ENCODE peak calls at places on chromosomes 1 and 21, in six cellular contexts. J, A, G, U, W and E are unnamed samples. For H3K4me1, the result is how much of the 10 kb centered on the place peaks cover.

GRCh38 chr1:182739545-182739944 is 50.0 kb upstream of the NPL start:
- DNase-seq in W (peak), U (no peak), J (peak), G (no peak), A (no peak), E (peak)

GRCh38 chr1:42888013-42888633 is 41.7 kb downstream of the ZNF691 start:
- DNase-seq in W (no peak), J (peak), U (no peak), G (no peak), A (no peak), E (no peak)

GRCh38 chr1:98898901-98899300 is 105.8 kb downstream of the PLPPR5 start:
- DNase-seq in W (no peak), G (no peak), A (no peak), U (no peak), J (no peak), E (no peak)

GRCh38 chr21:38944903-38945302 is 139.2 kb downstream of the ETS2 start:
- DNase-seq in A (no peak), J (peak), U (no peak), W (no peak), G (no peak), E (no peak)

GRCh38 chr1:160078392-160079195 is 2.7 kb upstream of the KCNJ9 start:
- DNase-seq in A (no peak), U (peak), J (peak), G (no peak), W (peak), E (peak)

GRCh38 chr21:28588997-28589396 is 403.7 kb downstream of the LTN1 start:
- DNase-seq in J (no peak), W (no peak), A (no peak), U (no peak), G (no peak), E (no peak)

GRCh38 chr1:31013187-31013864 is 52.2 kb downstream of the PUM1 start:
- DNase-seq in J (no peak), W (no peak), U (no peak), G (no peak), A (no peak), E (no peak)

GRCh38 chr1:197170538-197170937 is 24.1 kb upstream of the ASPM start:
- DNase-seq in W (no peak), A (no peak), J (no peak), G (no peak), U (no peak), E (no peak)

GRCh38 chr1:153540394-153541361 is at the start of gene S100A5:
- DNase-seq in W (no peak), A (peak), G (peak), U (no peak), J (no peak), E (peak)

GRCh38 chr1:61182049-61182448 is 99.7 kb downstream of the NFIA start:
- DNase-seq in W (peak), A (no peak), J (no peak), U (no peak), G (no peak), E (peak)

GRCh38 chr1:221286399-221286798 is 407.2 kb downstream of the HLX start:
- DNase-seq in A (no peak), G (no peak), J (no peak), U (no peak), W (no peak), E (no peak)

GRCh38 chr1:67880056-67880601 is 46.9 kb upstream of the GNG12 start:
- DNase-seq in W (peak), U (no peak), A (no peak), J (no peak), G (peak), E (no peak)

GRCh38 chr1:45929257-45929687 is 125.9 kb downstream of the MAST2 start:
- DNase-seq in U (peak), A (no peak), G (peak), J (peak), W (peak), E (peak)

GRCh38 chr1:225412803-225413338 is 15.0 kb downstream of the LBR start:
- DNase-seq in J (no peak), U (no peak), W (no peak), A (no peak), G (no peak), E (no peak)

GRCh38 chr1:94852758-94853157 is 32.6 kb downstream of the SLC44A3 start:
- DNase-seq in U (no peak), A (no peak), J (no peak), G (no peak), W (no peak), E (no peak)

GRCh38 chr1:19046972-19047371 is 90.5 kb upstream of the IFFO2 start:
- DNase-seq in J (no peak), A (no peak), G (no peak), W (no peak), U (no peak), E (no peak)

GRCh38 chr1:207913951-207914350 is 3.0 kb upstream of the CD34 start:
- DNase-seq in A (no peak), G (no peak), J (no peak), W (peak), U (no peak), E (no peak)
- H3K4me1 ChIP-seq in A (under half), G (under half), J (under half), W (under half), U (under half), E (under half)

GRCh38 chr1:21938791-21939538 is 1.9 kb upstream of the HSPG2 start:
- DNase-seq in J (no peak), W (no peak), U (no peak), G (no peak), A (peak), E (peak)

GRCh38 chr1:21941370-21941769 is 4.3 kb upstream of the HSPG2 start:
- DNase-seq in A (no peak), G (no peak), W (no peak), J (no peak), U (no peak), E (no peak)

GRCh38 chr1:21939650-21940374 is 2.7 kb upstream of the HSPG2 start:
- DNase-seq in G (peak), W (peak), U (peak), J (no peak), A (peak), E (peak)

GRCh38 chr1:21942464-21942863 is 5.4 kb upstream of the HSPG2 start:
- DNase-seq in A (no peak), W (no peak), G (no peak), U (no peak), J (no peak), E (no peak)

GRCh38 chr1:21940492-21940891 is 3.4 kb upstream of the HSPG2 start:
- DNase-seq in J (no peak), A (no peak), W (no peak), G (no peak), U (no peak), E (no peak)
- H3K4me1 ChIP-seq in J (under half), A (under half), W (under half), G (under half), U (half or more), E (half or more)

GRCh38 chr21:42231761-42232160 is 12.8 kb downstream of the ABCG1 start:
- DNase-seq in J (no peak), G (no peak), A (peak), U (no peak), W (no peak), E (no peak)
- H3K4me1 ChIP-seq in J (under half), G (under half), A (under half), U (under half), W (half or more), E (under half)

DNA sequence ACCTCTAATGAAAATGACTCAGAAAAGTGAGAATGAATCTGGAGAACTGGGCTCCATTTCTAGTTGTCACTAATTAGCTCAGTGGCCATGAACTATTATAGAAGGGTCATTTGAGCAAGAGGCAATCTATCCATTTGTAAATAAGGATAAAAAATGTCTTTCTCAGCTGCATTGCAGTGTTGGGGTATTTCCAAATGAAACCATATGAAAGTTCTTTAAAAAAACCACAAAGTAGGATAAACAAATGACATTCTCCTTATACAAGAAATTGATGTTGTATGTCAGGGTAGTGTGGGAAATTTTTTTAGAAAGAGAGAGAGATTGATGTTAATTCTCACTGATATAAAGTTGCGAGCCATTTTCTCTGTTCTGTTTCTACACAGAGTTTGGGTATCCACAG is 26.0 kb downstream of the FMO3 start:
- DNase-seq in G (no peak), J (no peak), W (no peak), A (no peak), U (no peak), E (no peak)
- H3K4me1 ChIP-seq in G (under half), J (under half), W (under half), A (under half), U (under half), E (under half)

DNA sequence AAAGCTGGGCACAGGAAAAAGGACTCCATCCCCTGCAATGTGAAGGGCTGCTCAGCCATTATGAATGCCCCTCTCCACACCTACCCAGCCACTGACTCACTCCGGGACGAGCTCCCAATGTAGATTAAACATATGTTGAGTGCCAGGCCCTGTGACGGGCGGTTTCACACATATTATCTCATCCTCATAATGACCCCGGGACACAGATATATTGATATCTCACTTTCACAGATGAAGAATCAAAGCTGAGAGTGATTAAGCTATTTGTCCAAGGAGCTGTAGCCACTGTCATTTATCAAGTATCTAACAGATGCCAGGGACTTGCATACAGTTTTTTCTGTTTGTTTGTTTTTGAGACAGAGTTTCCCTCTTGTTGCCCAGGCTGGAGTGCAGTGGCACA is 35.0 kb upstream of the SLC30A1 start:
- DNase-seq in U (no peak), G (no peak), A (no peak), J (no peak), W (no peak), E (no peak)
- H3K4me1 ChIP-seq in U (under half), G (under half), A (under half), J (under half), W (under half), E (under half)